ENCODE peak calls at places on chromosome 21, in eight cellular contexts. C is lung, I is cardiac muscle cell, X is GM23338, V is uterus, Q is neural progenitor cell, G is Peyer's patch, H is HepG2. P is an unnamed sample.
A peak's percentile ranks its signal among the peaks of the same experiment; 100 is the strongest.

GRCh38 chr21:17805966-17806365 is 13.2 kb downstream of the C21orf91 start:
- DNase-seq in C (no peak), I (no peak), X (no peak), V (no peak), Q (no peak), G (no peak), H (no peak), P (no peak)

GRCh38 chr21:36753556-36753955 is 54.6 kb downstream of the SIM2 start:
- DNase-seq in C (no peak), I (no peak), X (no peak), V (no peak), Q (no peak), G (no peak), H (no peak), P (no peak)

GRCh38 chr21:37531402-37532042 is 164.9 kb downstream of the DYRK1A start:
- DNase-seq in C (peak; percentile 42), I (no peak), X (no peak), V (no peak), Q (peak; percentile 9), G (no peak), H (no peak), P (peak; percentile 23)

GRCh38 chr21:17915976-17916375 is 96.8 kb upstream of the C21orf91 start:
- DNase-seq in C (no peak), I (no peak), X (no peak), V (no peak), Q (no peak), G (no peak), H (no peak), P (no peak)

GRCh38 chr21:22200378-22201092 is 1202.3 kb downstream of the NCAM2 start:
- DNase-seq in C (no peak), I (peak; percentile 5), X (no peak), V (no peak), Q (no peak), G (no peak), H (no peak), P (no peak)

GRCh38 chr21:16979574-16979973 is 533.3 kb upstream of the CXADR start:
- DNase-seq in C (no peak), I (no peak), X (no peak), V (no peak), Q (no peak), G (no peak), H (no peak), P (no peak)

GRCh38 chr21:38341546-38342012 is 84.8 kb downstream of the KCNJ15 start:
- DNase-seq in C (no peak), I (no peak), X (no peak), V (no peak), Q (no peak), G (no peak), H (no peak), P (no peak)

GRCh38 chr21:38839683-38840286 is 34.1 kb downstream of the ETS2 start:
- DNase-seq in C (no peak), I (no peak), X (no peak), V (no peak), Q (no peak), G (no peak), H (no peak), P (no peak)

GRCh38 chr21:44461438-44462089 is 6.3 kb downstream of the LRRC3 start:
- DNase-seq in C (no peak), I (peak; percentile 56), X (no peak), V (no peak), Q (peak; percentile 40), G (no peak), H (peak; percentile 35), P (no peak)
- TF ChIP-seq CTCF in C (no peak), I (no peak), X (no peak), V (no peak), Q (peak; percentile 42), G (no peak), H (peak; percentile 80), P (no peak)

DNA sequence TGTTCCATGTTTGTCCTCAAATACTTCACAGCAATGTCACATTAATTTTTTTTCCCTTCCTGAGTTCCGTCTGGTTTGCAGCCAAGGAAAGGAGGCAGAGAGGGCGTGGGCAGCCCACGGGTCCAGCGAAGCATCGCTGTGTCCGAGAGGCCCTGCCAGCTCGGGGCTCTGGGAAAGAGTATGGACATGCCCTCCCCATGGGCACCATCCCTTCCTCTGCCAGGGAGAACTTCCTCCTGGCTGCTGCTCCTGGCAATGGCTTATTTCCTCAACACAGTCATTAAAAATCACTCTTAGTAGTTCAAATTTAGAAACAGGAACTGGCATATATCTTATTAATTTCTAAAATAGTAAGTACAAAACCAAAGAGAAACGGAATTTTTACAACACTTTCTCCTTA is 115.5 kb downstream of the RIPK4 start:
- DNase-seq in C (no peak), I (no peak), X (no peak), V (no peak), Q (no peak), G (peak; percentile 34), H (no peak), P (no peak)
- H3K4me1 ChIP-seq in C (no peaks in the 10 kb centered on the region), I (no peaks in the 10 kb centered on the region), X (no peaks in the 10 kb centered on the region), V (no peaks in the 10 kb centered on the region), Q (no peaks in the 10 kb centered on the region), G (peaks cover 12% of the 10 kb centered on the region), H (no peaks in the 10 kb centered on the region), P (peaks cover 3% of the 10 kb centered on the region)

GRCh38 chr21:40049959-40050290 is 182.7 kb downstream of the PCP4 start:
- DNase-seq in C (no peak), I (no peak), X (peak; percentile 68), V (no peak), Q (peak; percentile 19), G (no peak), H (no peak), P (no peak)

GRCh38 chr21:40047993-40048730 is 180.9 kb downstream of the PCP4 start:
- DNase-seq in C (no peak), I (no peak), X (no peak), V (no peak), Q (no peak), G (no peak), H (no peak), P (no peak)

GRCh38 chr21:40047211-40047610 is 180.0 kb downstream of the PCP4 start:
- DNase-seq in C (no peak), I (no peak), X (no peak), V (no peak), Q (no peak), G (no peak), H (no peak), P (no peak)

GRCh38 chr21:40051801-40052200 is 184.6 kb downstream of the PCP4 start:
- DNase-seq in C (no peak), I (no peak), X (no peak), V (no peak), Q (no peak), G (no peak), H (no peak), P (no peak)

GRCh38 chr21:40049031-40049958 is 182.1 kb downstream of the PCP4 start:
- DNase-seq in C (no peak), I (peak; percentile 19), X (no peak), V (peak; percentile 72), Q (no peak), G (no peak), H (no peak), P (no peak)
- H3K4me3 ChIP-seq in C (no peak overlapping the region), I (no peak overlapping the region), X (no peak overlapping the region), V (no peak overlapping the region), Q (no peak overlapping the region), G (no peak overlapping the region), H (no peak overlapping the region), P (no peak overlapping the region)

GRCh38 chr21:44800103-44800502 is 1.5 kb downstream of the UBE2G2 start:
- DNase-seq in C (no peak), I (peak; percentile 69), X (peak; percentile 67), V (no peak), Q (peak; percentile 52), G (no peak), H (peak; percentile 63), P (no peak)
- TF ChIP-seq CTCF in C (no peak), I (peak; percentile 57), X (peak; percentile 58), V (no peak), Q (peak; percentile 44), G (peak; percentile 51), H (peak; percentile 76), P (peak; percentile 9)

DNA sequence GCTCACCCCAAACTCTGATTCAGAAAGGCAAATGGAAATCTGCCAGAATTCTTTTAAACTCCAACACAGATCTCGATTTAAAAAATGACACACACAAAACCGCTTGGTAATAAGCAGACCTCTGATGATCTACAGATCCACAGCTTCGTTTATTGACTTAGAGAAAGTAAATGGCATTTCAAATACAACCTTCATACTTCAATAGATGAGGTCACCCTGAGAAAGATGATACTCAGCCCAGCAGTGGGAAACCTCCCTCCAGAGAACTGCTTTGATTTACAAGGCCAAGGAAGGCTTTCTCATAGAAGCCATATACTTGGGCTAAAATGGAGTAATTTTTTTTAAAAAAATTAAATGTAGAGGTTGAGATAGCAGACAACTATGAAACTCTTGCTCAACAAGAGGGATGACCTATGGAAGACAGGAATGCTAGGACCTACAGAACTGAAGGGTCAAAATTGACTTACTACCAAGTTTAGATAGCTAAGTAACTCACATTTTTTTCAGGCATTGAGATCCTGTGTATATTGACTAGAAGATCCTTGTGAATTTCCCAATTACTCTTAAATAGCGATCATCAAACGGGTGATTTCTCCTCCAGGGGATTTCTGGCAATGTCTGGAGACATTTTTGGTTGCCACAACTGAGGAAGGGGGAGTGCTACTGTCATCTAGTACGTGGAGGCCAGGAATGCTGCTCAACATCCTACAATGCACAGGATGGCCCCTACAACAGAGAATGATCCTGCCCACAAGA is 143.9 kb downstream of the CLIC6 start:
- DNase-seq in C (no peak), I (no peak), X (no peak), V (no peak), Q (no peak), G (no peak), H (peak; percentile 78), P (no peak)
- H3K4me1 ChIP-seq in C (peaks cover 2% of the 10 kb centered on the region), I (no peaks in the 10 kb centered on the region), X (peaks cover 2% of the 10 kb centered on the region), V (peaks cover 3% of the 10 kb centered on the region), Q (peaks cover 16% of the 10 kb centered on the region), G (peaks cover 25% of the 10 kb centered on the region), H (peaks cover 75% of the 10 kb centered on the region), P (peaks cover 15% of the 10 kb centered on the region)

GRCh38 chr21:44723177-44724131 is 12.1 kb upstream of the TSPEAR start:
- DNase-seq in C (no peak), I (no peak), X (peak; percentile 63), V (no peak), Q (peak; percentile 48), G (peak; percentile 46), H (no peak), P (no peak)
- H3K4me3 ChIP-seq in C (no peak overlapping the region), I (no peak overlapping the region), X (peak overlapping the region; percentile 50), V (no peak overlapping the region), Q (no peak overlapping the region), G (peak overlapping the region; percentile 4), H (no peak overlapping the region), P (no peak overlapping the region)

P was measured in mucosa of descending colon.